ENCODE peak calls at places on chromosomes 5 and 9, in seven cellular contexts. I is SK-N-SH, W is HepG2, O is H1, H is GM12892, A is K562, B is GM12878. E is an unnamed sample.

GRCh38 chr9:135032041-135032835 is 55.2 kb upstream of the OLFM1 start:
- DNase-seq in B (no peak), A (no peak), I (no peak), H (no peak), O (no peak), W (no peak), E (no peak)

GRCh38 chr5:5006548-5006947 is 133.6 kb upstream of the ADAMTS16 start:
- DNase-seq in W (no peak), H (no peak), O (no peak), A (no peak), B (no peak), I (no peak), E (no peak)

GRCh38 chr5:17216176-17216973 is 1.1 kb upstream of the BASP1 start:
- DNase-seq in O (peak; percentile 63), I (peak; percentile 76), H (peak; percentile 38), A (peak; percentile 62), W (peak; percentile 42), B (peak; percentile 62), E (peak; percentile 41)

GRCh38 chr9:26510137-26510536 is 382.5 kb downstream of the CAAP1 start:
- DNase-seq in W (no peak), A (no peak), I (no peak), H (no peak), B (no peak), O (no peak), E (no peak)

GRCh38 chr5:157273131-157273556 is 7.2 kb downstream of the CYFIP2 start:
- DNase-seq in H (no peak), A (peak; percentile 31), I (no peak), O (no peak), B (peak; percentile 61), W (no peak), E (no peak)

GRCh38 chr5:147055850-147056523 is 177.4 kb upstream of the PPP2R2B start:
- DNase-seq in H (no peak), B (no peak), O (no peak), A (no peak), I (peak; percentile 18), W (no peak), E (no peak)

GRCh38 chr5:65825388-65826328 is 100.7 kb upstream of the ERBIN start:
- DNase-seq in B (peak; percentile 77), W (no peak), O (no peak), A (no peak), I (no peak), H (no peak), E (no peak)

GRCh38 chr5:178123094-178123986 is 7.5 kb upstream of the RMND5B start:
- DNase-seq in I (no peak), B (no peak), W (no peak), O (no peak), A (no peak), H (no peak), E (no peak)

GRCh38 chr9:118734696-118735095 is 634.5 kb downstream of the BRINP1 start:
- DNase-seq in B (no peak), O (no peak), H (no peak), I (no peak), A (no peak), W (no peak), E (no peak)

GRCh38 chr5:144004146-144004545 is 166.3 kb downstream of the YIPF5 start:
- DNase-seq in I (no peak), B (no peak), W (no peak), A (no peak), H (no peak), O (no peak), E (no peak)

GRCh38 chr9:129172816-129173215 is 5.2 kb downstream of the IER5L start:
- DNase-seq in I (no peak), O (no peak), A (no peak), W (no peak), H (no peak), B (no peak), E (no peak)

DNA sequence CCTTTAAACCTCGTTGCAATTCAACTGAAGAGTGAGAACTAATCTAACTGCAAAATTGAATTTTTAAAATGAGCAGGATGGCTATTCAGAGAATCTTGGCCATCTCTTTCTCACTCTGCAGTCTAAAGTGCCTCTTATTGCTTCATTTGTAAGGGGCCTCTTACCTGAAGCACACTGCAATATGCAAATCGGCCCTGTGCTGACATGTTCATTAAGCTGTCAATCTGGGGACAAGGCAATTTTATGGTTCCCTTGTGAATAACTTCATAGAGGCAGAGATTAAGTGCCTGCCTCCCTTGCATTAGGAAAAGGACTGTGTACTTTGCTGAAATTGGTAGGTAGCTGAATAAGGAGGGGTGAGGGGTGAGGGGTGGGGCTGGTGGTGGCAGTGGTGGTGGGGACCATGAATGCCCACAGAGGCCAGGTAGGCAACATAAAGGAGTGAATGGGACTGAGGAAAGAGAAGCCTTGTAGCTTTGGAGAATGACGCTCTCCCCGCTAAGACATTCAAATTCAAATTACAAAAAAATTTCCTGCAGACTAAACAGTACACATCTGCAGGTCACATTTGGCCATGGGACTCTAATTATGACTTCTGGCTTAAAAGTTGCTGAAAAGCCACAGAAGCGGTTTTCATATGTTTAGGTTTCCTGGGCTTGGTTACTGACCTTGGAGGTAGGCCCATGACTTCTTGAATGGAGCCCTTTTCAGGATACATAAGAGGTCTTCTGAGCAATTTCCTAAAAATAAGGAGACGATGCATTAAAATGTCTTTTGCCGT is 25.0 kb downstream of the TNFSF8 start:
- DNase-seq in W (no peak), B (no peak), I (no peak), A (no peak), H (no peak), O (no peak), E (no peak)
- TF ChIP-seq POLR2AphosphoS5 in W (no peak), B (no peak), I (no peak), A (no peak), H (no peak), O (no peak), E (no peak)

DNA sequence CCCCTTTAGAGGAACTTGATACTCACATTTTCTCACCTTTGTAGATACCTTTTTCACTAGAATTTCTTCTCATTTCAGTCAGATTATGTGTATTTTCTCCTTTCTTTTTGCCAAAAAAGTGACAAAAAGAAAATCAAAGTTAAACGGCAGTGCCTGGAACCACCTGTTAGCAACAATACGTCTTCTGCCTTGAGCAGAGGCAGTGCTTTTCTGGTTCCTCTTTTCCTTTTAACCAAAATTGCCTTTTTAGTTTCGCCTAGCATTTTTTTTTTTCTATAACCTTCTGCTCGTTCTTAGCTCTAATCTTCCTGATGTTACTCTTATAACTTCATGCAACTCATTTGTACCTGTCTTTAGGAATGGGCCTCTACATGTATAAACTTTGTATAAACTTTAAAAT is 26.1 kb downstream of the SMIM32 start:
- DNase-seq in O (no peak), H (no peak), I (no peak), A (no peak), W (no peak), B (peak; percentile 21), E (no peak)
- TF ChIP-seq TAF1 in O (no peak), H (no peak), I (no peak), A (no peak), W (no peak), B (no peak), E (no peak)

GRCh38 chr5:64670277-64670676 is 20.0 kb upstream of the SHISAL2B start:
- DNase-seq in I (no peak), H (no peak), A (no peak), W (no peak), O (no peak), B (no peak), E (no peak)

GRCh38 chr5:64671678-64672077 is 18.6 kb upstream of the SHISAL2B start:
- DNase-seq in H (no peak), O (no peak), A (no peak), I (no peak), W (no peak), B (no peak), E (no peak)

GRCh38 chr5:64666058-64666457 is 24.2 kb upstream of the SHISAL2B start:
- DNase-seq in O (no peak), A (peak; percentile 14), H (no peak), W (no peak), I (no peak), B (no peak), E (no peak)

GRCh38 chr5:64665243-64665642 is 25.1 kb upstream of the SHISAL2B start:
- DNase-seq in W (no peak), O (no peak), B (no peak), H (no peak), I (no peak), A (no peak), E (no peak)

DNA sequence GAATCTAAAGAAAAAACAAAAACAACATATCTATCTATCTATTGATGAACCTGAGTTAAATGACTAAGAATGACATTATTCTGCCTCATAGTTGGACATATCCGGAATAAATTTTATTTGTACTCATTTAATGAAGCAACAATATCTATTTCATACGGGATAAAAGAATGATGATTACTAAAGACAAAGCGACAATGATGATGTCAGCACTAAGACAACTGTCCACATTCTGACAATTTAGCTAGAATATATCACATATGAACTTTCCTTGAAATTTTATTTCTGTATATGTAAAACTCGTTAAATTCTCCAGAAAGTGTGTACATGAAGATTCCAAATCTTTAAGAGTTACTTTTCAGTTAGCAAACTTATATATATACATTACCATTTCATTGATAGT is 23.2 kb upstream of the SHISAL2B start:
- DNase-seq in A (no peak), I (no peak), H (no peak), B (no peak), O (no peak), W (no peak), E (no peak)
- TF ChIP-seq POLR2AphosphoS5 in A (no peak), I (no peak), H (no peak), B (no peak), O (no peak), W (no peak), E (no peak)

DNA sequence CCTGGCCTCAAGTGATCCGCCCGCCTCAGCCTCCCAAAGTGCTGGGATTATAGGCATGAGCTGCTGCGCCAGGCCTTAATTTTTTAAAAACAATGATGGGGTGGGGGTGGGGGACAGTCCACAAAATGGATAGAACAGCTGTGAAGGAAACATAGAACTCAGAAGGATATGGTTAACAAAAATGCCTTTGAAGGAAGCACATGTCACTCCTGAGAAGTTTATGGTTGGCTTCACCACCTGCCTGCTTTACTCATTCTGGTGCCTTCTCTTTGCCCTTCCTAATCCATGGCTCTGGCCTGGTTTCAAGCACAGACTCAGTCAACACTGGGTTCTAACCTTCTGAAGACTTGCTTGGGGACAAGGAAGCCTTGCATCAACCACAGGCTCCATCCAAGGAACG is 10.3 kb downstream of the BAG1 start:
- DNase-seq in H (no peak), A (no peak), I (no peak), W (no peak), O (no peak), B (no peak), E (no peak)
- TF ChIP-seq TAF1 in H (no peak), A (no peak), I (no peak), W (no peak), O (no peak), B (no peak), E (no peak)

GRCh38 chr5:142201471-142201887 is 92.9 kb downstream of the NDFIP1 start:
- DNase-seq in I (no peak), A (no peak), H (no peak), W (no peak), O (no peak), B (no peak), E (no peak)
- TF ChIP-seq POLR2AphosphoS5 in I (peak; percentile 20), A (no peak), H (no peak), W (no peak), O (no peak), B (no peak), E (no peak)

GRCh38 chr9:87613265-87614111 is 112.4 kb upstream of the CTSL start:
- DNase-seq in A (no peak), O (no peak), W (peak; percentile 96), B (peak; percentile 21), I (no peak), H (no peak), E (no peak)
- TF ChIP-seq TAF1 in A (no peak), O (no peak), W (no peak), B (no peak), I (no peak), H (no peak), E (no peak)

GRCh38 chr9:37329576-37329975 is 92.9 kb upstream of the GRHPR start:
- DNase-seq in W (no peak), O (no peak), I (peak; percentile 9), H (no peak), A (peak; percentile 53), B (no peak), E (no peak)
- TF ChIP-seq POLR2AphosphoS5 in W (no peak), O (no peak), I (no peak), H (no peak), A (no peak), B (no peak), E (no peak)

E was measured in GM12891.